ENCODE peak calls at places on chromosomes 2 and 18, in six cellular contexts. One of them, this sample, is unnamed.
A peak's percentile ranks its signal among the peaks of the same experiment; 100 is the strongest.

GRCh38 chr2:53490659-53491058 is 276.9 kb upstream of the CHAC2 start:
- DNase-seq in neural progenitor cell: no peak
- DNase-seq in right cardiac atrium: peak; percentile 62
- DNase-seq in IMR-90: peak; percentile 85
- DNase-seq in small intestine: no peak
- DNase-seq in astrocyte of the spinal cord: peak; percentile 44
- DNase-seq in this sample: no peak

GRCh38 chr2:149070681-149071355 is 32.3 kb downstream of the LYPD6B start:
- DNase-seq in right cardiac atrium: no peak
- DNase-seq in small intestine: peak; percentile 41
- DNase-seq in astrocyte of the spinal cord: no peak
- DNase-seq in IMR-90: no peak
- DNase-seq in neural progenitor cell: no peak
- DNase-seq in this sample: no peak

GRCh38 chr2:26462511-26463251 is 15.2 kb downstream of the OTOF start:
- DNase-seq in small intestine: peak; percentile 80
- DNase-seq in neural progenitor cell: peak; percentile 77
- DNase-seq in IMR-90: peak; percentile 58
- DNase-seq in right cardiac atrium: peak; percentile 56
- DNase-seq in astrocyte of the spinal cord: peak; percentile 47
- DNase-seq in this sample: no peak

GRCh38 chr2:182372661-182373060 is 54.2 kb downstream of the PDE1A start:
- DNase-seq in neural progenitor cell: no peak
- DNase-seq in astrocyte of the spinal cord: peak; percentile 87
- DNase-seq in right cardiac atrium: no peak
- DNase-seq in IMR-90: peak; percentile 91
- DNase-seq in small intestine: peak; percentile 30
- DNase-seq in this sample: no peak

GRCh38 chr2:222306393-222307137 is 7.8 kb upstream of the PAX3 start:
- DNase-seq in astrocyte of the spinal cord: no peak
- DNase-seq in small intestine: no peak
- DNase-seq in IMR-90: no peak
- DNase-seq in neural progenitor cell: peak; percentile 30
- DNase-seq in right cardiac atrium: no peak
- DNase-seq in this sample: no peak

GRCh38 chr2:97963079-97963406 is 32.7 kb downstream of the TMEM131 start:
- DNase-seq in right cardiac atrium: no peak
- DNase-seq in neural progenitor cell: no peak
- DNase-seq in small intestine: no peak
- DNase-seq in IMR-90: no peak
- DNase-seq in astrocyte of the spinal cord: no peak
- DNase-seq in this sample: no peak

GRCh38 chr2:145677371-145677770 is 1157.5 kb upstream of the ZEB2 start:
- DNase-seq in neural progenitor cell: no peak
- DNase-seq in astrocyte of the spinal cord: no peak
- DNase-seq in IMR-90: no peak
- DNase-seq in right cardiac atrium: no peak
- DNase-seq in small intestine: no peak
- DNase-seq in this sample: no peak

GRCh38 chr2:100070078-100070477 is 72.3 kb downstream of the AFF3 start:
- DNase-seq in right cardiac atrium: no peak
- DNase-seq in small intestine: peak; percentile 50
- DNase-seq in astrocyte of the spinal cord: no peak
- DNase-seq in neural progenitor cell: no peak
- DNase-seq in IMR-90: peak; percentile 53
- DNase-seq in this sample: peak; percentile 78

GRCh38 chr2:177264209-177264538 is 353 bp downstream of the NFE2L2 start:
- DNase-seq in small intestine: no peak
- DNase-seq in IMR-90: peak; percentile 36
- DNase-seq in astrocyte of the spinal cord: no peak
- DNase-seq in neural progenitor cell: peak; percentile 75
- DNase-seq in right cardiac atrium: no peak
- DNase-seq in this sample: no peak

DNA sequence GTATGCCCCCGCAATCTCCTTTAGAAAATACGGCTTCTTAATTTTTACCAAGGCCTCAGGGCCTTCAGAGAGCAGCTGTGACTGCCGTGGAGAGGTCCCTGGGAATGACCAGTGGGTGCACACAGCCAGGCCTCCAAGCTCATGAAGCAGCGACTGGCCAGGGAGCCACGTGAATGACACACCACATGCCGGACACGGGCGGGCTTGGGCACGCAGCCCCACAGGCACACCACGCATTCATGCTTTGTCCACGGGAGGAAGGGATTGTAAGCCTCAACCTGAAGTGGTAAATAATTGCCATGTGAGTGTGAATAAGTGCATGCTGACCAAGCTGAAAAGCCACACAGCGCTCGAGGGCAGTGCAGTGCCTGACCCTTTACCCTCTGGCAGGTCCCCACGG is 121.0 kb downstream of the EIPR1 start:
- DNase-seq in astrocyte of the spinal cord: no peak
- DNase-seq in right cardiac atrium: no peak
- DNase-seq in small intestine: no peak
- DNase-seq in neural progenitor cell: no peak
- DNase-seq in IMR-90: no peak
- DNase-seq in this sample: no peak
- H3K4me3 ChIP-seq in astrocyte of the spinal cord: no peak overlapping the region
- H3K4me3 ChIP-seq in right cardiac atrium: no peak overlapping the region
- H3K4me3 ChIP-seq in small intestine: no peak overlapping the region
- H3K4me3 ChIP-seq in neural progenitor cell: no peak overlapping the region
- H3K4me3 ChIP-seq in IMR-90: no peak overlapping the region
- H3K4me3 ChIP-seq in this sample: no peak overlapping the region

GRCh38 chr2:15942711-15943345 is 2.5 kb downstream of the MYCN start:
- DNase-seq in astrocyte of the spinal cord: no peak
- DNase-seq in small intestine: no peak
- DNase-seq in right cardiac atrium: no peak
- DNase-seq in neural progenitor cell: peak; percentile 45
- DNase-seq in IMR-90: no peak
- DNase-seq in this sample: no peak

GRCh38 chr2:15941970-15942710 is 1.8 kb downstream of the MYCN start:
- DNase-seq in IMR-90: no peak
- DNase-seq in small intestine: no peak
- DNase-seq in astrocyte of the spinal cord: no peak
- DNase-seq in neural progenitor cell: peak; percentile 64
- DNase-seq in right cardiac atrium: peak; percentile 65
- DNase-seq in this sample: no peak

GRCh38 chr2:15944325-15945017 is 4.1 kb downstream of the MYCN start:
- DNase-seq in astrocyte of the spinal cord: no peak
- DNase-seq in neural progenitor cell: no peak
- DNase-seq in right cardiac atrium: no peak
- DNase-seq in IMR-90: no peak
- DNase-seq in small intestine: no peak
- DNase-seq in this sample: no peak

GRCh38 chr2:15943378-15943851 is 3.1 kb downstream of the MYCN start:
- DNase-seq in small intestine: peak; percentile 36
- DNase-seq in IMR-90: no peak
- DNase-seq in right cardiac atrium: peak; percentile 81
- DNase-seq in neural progenitor cell: peak; percentile 85
- DNase-seq in astrocyte of the spinal cord: no peak
- DNase-seq in this sample: peak; percentile 32

DNA sequence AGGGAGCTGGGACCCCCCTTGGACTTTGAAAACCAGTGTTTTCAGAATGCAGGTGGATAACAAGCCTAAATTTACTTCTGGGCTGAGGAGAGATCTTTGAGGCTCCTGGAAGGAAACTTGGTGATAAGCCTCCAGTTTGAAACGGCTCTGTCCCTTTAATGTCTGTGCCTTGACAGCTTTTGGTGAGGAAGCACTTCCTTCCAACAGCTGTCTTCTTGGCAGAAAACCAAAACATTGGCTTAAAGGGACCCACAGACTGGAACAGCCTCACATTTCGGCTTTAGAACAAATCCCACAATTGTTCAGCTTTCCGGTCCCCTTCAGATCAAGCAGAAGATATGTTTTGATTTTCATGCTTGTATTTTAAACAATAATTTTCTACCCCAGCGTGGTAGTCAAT is 3.6 kb downstream of the MYCN start:
- DNase-seq in IMR-90: no peak
- DNase-seq in neural progenitor cell: no peak
- DNase-seq in right cardiac atrium: no peak
- DNase-seq in astrocyte of the spinal cord: no peak
- DNase-seq in small intestine: peak; percentile 47
- DNase-seq in this sample: peak; percentile 95
- H3K4me3 ChIP-seq in IMR-90: no peak overlapping the region
- H3K4me3 ChIP-seq in neural progenitor cell: peak overlapping the region; percentile 78
- H3K4me3 ChIP-seq in right cardiac atrium: no peak overlapping the region
- H3K4me3 ChIP-seq in astrocyte of the spinal cord: no peak overlapping the region
- H3K4me3 ChIP-seq in small intestine: no peak overlapping the region
- H3K4me3 ChIP-seq in this sample: peak overlapping the region; percentile 51

GRCh38 chr2:239260546-239261327 is 140.1 kb downstream of the HDAC4 start:
- DNase-seq in right cardiac atrium: no peak
- DNase-seq in neural progenitor cell: no peak
- DNase-seq in small intestine: no peak
- DNase-seq in IMR-90: no peak
- DNase-seq in astrocyte of the spinal cord: no peak
- DNase-seq in this sample: no peak
- H3K4me3 ChIP-seq in right cardiac atrium: no peak overlapping the region
- H3K4me3 ChIP-seq in neural progenitor cell: no peak overlapping the region
- H3K4me3 ChIP-seq in small intestine: no peak overlapping the region
- H3K4me3 ChIP-seq in IMR-90: no peak overlapping the region
- H3K4me3 ChIP-seq in astrocyte of the spinal cord: no peak overlapping the region
- H3K4me3 ChIP-seq in this sample: peak overlapping the region; percentile 37

GRCh38 chr2:45890819-45891218 is 239.3 kb downstream of the PRKCE start:
- DNase-seq in neural progenitor cell: no peak
- DNase-seq in small intestine: peak; percentile 64
- DNase-seq in right cardiac atrium: no peak
- DNase-seq in astrocyte of the spinal cord: no peak
- DNase-seq in IMR-90: no peak
- DNase-seq in this sample: peak; percentile 68

GRCh38 chr2:45891719-45892118 is 240.2 kb downstream of the PRKCE start:
- DNase-seq in IMR-90: no peak
- DNase-seq in right cardiac atrium: no peak
- DNase-seq in small intestine: peak; percentile 13
- DNase-seq in neural progenitor cell: no peak
- DNase-seq in astrocyte of the spinal cord: no peak
- DNase-seq in this sample: no peak

GRCh38 chr2:45894211-45894610 is 242.7 kb downstream of the PRKCE start:
- DNase-seq in small intestine: peak; percentile 44
- DNase-seq in IMR-90: no peak
- DNase-seq in neural progenitor cell: no peak
- DNase-seq in right cardiac atrium: no peak
- DNase-seq in astrocyte of the spinal cord: no peak
- DNase-seq in this sample: no peak

GRCh38 chr2:45892236-45892701 is 240.8 kb downstream of the PRKCE start:
- DNase-seq in neural progenitor cell: no peak
- DNase-seq in right cardiac atrium: no peak
- DNase-seq in IMR-90: no peak
- DNase-seq in astrocyte of the spinal cord: no peak
- DNase-seq in small intestine: no peak
- DNase-seq in this sample: no peak

DNA sequence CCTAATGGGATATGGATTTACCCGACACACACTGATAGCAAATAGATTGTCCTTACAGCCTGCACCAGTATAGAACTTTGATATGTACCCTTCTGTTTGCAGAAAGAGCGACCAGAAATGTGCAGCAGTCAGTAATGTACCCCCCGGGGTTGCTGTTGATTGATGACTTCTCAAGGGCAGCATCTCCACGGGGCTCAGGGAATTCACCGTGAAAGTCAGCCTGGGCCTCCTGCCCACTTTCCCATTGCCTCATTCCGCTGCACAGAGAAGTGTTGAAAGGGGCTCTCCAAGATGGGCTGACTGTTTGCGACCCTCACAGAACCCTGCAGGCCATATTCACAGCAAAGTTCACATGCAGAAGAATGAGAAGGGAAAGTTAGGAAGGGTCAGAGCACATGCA is 241.3 kb downstream of the PRKCE start:
- DNase-seq in IMR-90: peak; percentile 50
- DNase-seq in astrocyte of the spinal cord: peak; percentile 60
- DNase-seq in neural progenitor cell: no peak
- DNase-seq in small intestine: no peak
- DNase-seq in right cardiac atrium: peak; percentile 65
- DNase-seq in this sample: no peak
- H3K4me3 ChIP-seq in IMR-90: no peak overlapping the region
- H3K4me3 ChIP-seq in astrocyte of the spinal cord: no peak overlapping the region
- H3K4me3 ChIP-seq in neural progenitor cell: no peak overlapping the region
- H3K4me3 ChIP-seq in small intestine: no peak overlapping the region
- H3K4me3 ChIP-seq in right cardiac atrium: no peak overlapping the region
- H3K4me3 ChIP-seq in this sample: no peak overlapping the region

DNA sequence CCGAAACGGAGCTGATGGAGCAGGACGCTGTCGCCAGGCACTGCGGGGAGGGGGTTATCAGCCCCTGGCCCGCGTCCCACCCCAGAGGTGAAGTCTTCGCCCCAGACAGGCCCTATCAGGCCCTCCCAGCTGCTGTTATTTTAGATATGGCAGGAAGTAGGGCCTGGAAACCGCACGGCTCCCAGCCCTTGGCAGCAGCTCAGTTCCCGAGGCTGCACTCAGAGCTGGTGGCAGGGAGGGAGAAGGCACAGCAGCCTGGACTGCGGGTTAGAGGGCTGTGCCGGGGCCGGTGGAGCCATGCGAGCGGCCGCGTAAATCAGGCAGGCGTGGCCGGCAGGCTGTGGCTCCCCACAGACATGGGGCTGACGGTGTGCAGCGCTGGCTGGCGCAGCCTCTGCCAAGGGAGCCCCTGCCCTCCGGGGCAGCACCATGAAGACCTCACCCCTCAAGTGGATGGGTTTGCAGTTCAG is 111.4 kb downstream of the NFATC1 start:
- DNase-seq in astrocyte of the spinal cord: peak; percentile 55
- DNase-seq in neural progenitor cell: no peak
- DNase-seq in right cardiac atrium: peak; percentile 96
- DNase-seq in small intestine: no peak
- DNase-seq in IMR-90: no peak
- DNase-seq in this sample: peak; percentile 87
- H3K4me3 ChIP-seq in astrocyte of the spinal cord: no peak overlapping the region
- H3K4me3 ChIP-seq in neural progenitor cell: no peak overlapping the region
- H3K4me3 ChIP-seq in right cardiac atrium: peak overlapping the region; percentile 1
- H3K4me3 ChIP-seq in small intestine: no peak overlapping the region
- H3K4me3 ChIP-seq in IMR-90: no peak overlapping the region
- H3K4me3 ChIP-seq in this sample: peak overlapping the region; percentile 32

GRCh38 chr2:32591669-32592463 is 36.0 kb upstream of the TTC27 start:
- DNase-seq in neural progenitor cell: no peak
- DNase-seq in astrocyte of the spinal cord: peak; percentile 27
- DNase-seq in right cardiac atrium: no peak
- DNase-seq in IMR-90: peak; percentile 43
- DNase-seq in small intestine: no peak
- DNase-seq in this sample: peak; percentile 89
- H3K4me3 ChIP-seq in neural progenitor cell: no peak overlapping the region
- H3K4me3 ChIP-seq in astrocyte of the spinal cord: no peak overlapping the region
- H3K4me3 ChIP-seq in right cardiac atrium: no peak overlapping the region
- H3K4me3 ChIP-seq in IMR-90: no peak overlapping the region
- H3K4me3 ChIP-seq in small intestine: no peak overlapping the region
- H3K4me3 ChIP-seq in this sample: no peak overlapping the region

GRCh38 chr2:143514413-143514812 is 385.2 kb downstream of the ARHGAP15 start:
- DNase-seq in small intestine: no peak
- DNase-seq in right cardiac atrium: no peak
- DNase-seq in IMR-90: peak; percentile 3
- DNase-seq in astrocyte of the spinal cord: peak; percentile 5
- DNase-seq in neural progenitor cell: no peak
- DNase-seq in this sample: no peak

GRCh38 chr2:143515318-143515717 is 386.1 kb downstream of the ARHGAP15 start:
- DNase-seq in small intestine: no peak
- DNase-seq in IMR-90: no peak
- DNase-seq in astrocyte of the spinal cord: no peak
- DNase-seq in neural progenitor cell: no peak
- DNase-seq in right cardiac atrium: no peak
- DNase-seq in this sample: no peak

GRCh38 chr2:143513081-143513480 is 383.9 kb downstream of the ARHGAP15 start:
- DNase-seq in small intestine: peak; percentile 1
- DNase-seq in neural progenitor cell: peak; percentile 67
- DNase-seq in astrocyte of the spinal cord: peak; percentile 72
- DNase-seq in IMR-90: peak; percentile 75
- DNase-seq in right cardiac atrium: no peak
- DNase-seq in this sample: peak; percentile 9
- H3K4me3 ChIP-seq in small intestine: no peak overlapping the region
- H3K4me3 ChIP-seq in neural progenitor cell: no peak overlapping the region
- H3K4me3 ChIP-seq in astrocyte of the spinal cord: no peak overlapping the region
- H3K4me3 ChIP-seq in IMR-90: no peak overlapping the region
- H3K4me3 ChIP-seq in right cardiac atrium: no peak overlapping the region
- H3K4me3 ChIP-seq in this sample: no peak overlapping the region

GRCh38 chr2:85988210-85988913 is 99.6 kb upstream of the ST3GAL5 start:
- DNase-seq in right cardiac atrium: no peak
- DNase-seq in astrocyte of the spinal cord: no peak
- DNase-seq in small intestine: no peak
- DNase-seq in neural progenitor cell: no peak
- DNase-seq in IMR-90: no peak
- DNase-seq in this sample: no peak
- H3K4me3 ChIP-seq in right cardiac atrium: no peak overlapping the region
- H3K4me3 ChIP-seq in astrocyte of the spinal cord: no peak overlapping the region
- H3K4me3 ChIP-seq in small intestine: no peak overlapping the region
- H3K4me3 ChIP-seq in neural progenitor cell: no peak overlapping the region
- H3K4me3 ChIP-seq in IMR-90: no peak overlapping the region
- H3K4me3 ChIP-seq in this sample: no peak overlapping the region

This sample was measured in Jurkat, Clone E6-1.